ENCODE peak calls at places on chromosome 1, in eight cellular contexts. F is brain microvascular endothelial cell, C is thyroid gland, P is fibroblast of lung, Z is mucosa of descending colon, M is PC-9, U is astrocyte, A is lower lobe of right lung. N is an unnamed sample.

GRCh38 chr1:198258491-198258890 is 101.7 kb downstream of the NEK7 start:
- DNase-seq in M (no peak), Z (no peak), F (no peak), A (no peak), U (peak; percentile 89), P (peak; percentile 68), C (no peak), N (peak; percentile 18)

GRCh38 chr1:242212401-242212800 is 213.5 kb upstream of the MAP1LC3C start:
- DNase-seq in P (no peak), A (no peak), C (no peak), Z (no peak), M (no peak), U (no peak), F (no peak), N (no peak)

GRCh38 chr1:170536924-170537551 is 5.1 kb downstream of the GORAB start:
- DNase-seq in Z (no peak), M (no peak), A (no peak), C (no peak), F (peak; percentile 7), U (no peak), P (no peak), N (no peak)

GRCh38 chr1:51519857-51520699 is 1.0 kb upstream of the EPS15 start:
- DNase-seq in C (no peak), U (peak; percentile 96), Z (peak; percentile 22), M (no peak), P (peak; percentile 55), A (no peak), F (peak; percentile 84), N (no peak)

GRCh38 chr1:202355944-202356553 is 7.5 kb downstream of the PPP1R12B start:
- DNase-seq in Z (no peak), C (no peak), P (no peak), A (no peak), M (peak; percentile 95), F (no peak), U (no peak), N (no peak)

GRCh38 chr1:91160363-91161075 is 138.7 kb upstream of the ZNF644 start:
- DNase-seq in M (no peak), F (no peak), U (no peak), C (peak; percentile 81), P (no peak), A (no peak), Z (peak; percentile 21), N (no peak)

GRCh38 chr1:95086949-95087533 is 14.3 kb upstream of the ALG14 start:
- DNase-seq in P (peak; percentile 94), F (peak; percentile 91), U (peak; percentile 88), Z (no peak), A (no peak), M (peak; percentile 74), C (no peak), N (peak; percentile 65)

GRCh38 chr1:183913556-183913955 is 108.6 kb downstream of the RGL1 start:
- DNase-seq in P (no peak), A (no peak), F (no peak), C (no peak), U (peak; percentile 55), M (no peak), Z (no peak), N (no peak)

GRCh38 chr1:45134468-45134873 is 71.9 kb downstream of the ZSWIM5 start:
- DNase-seq in A (no peak), F (no peak), C (no peak), M (no peak), Z (peak; percentile 23), U (no peak), P (no peak), N (peak; percentile 1)

GRCh38 chr1:223803211-223803610 is 42.5 kb downstream of the TP53BP2 start:
- DNase-seq in A (no peak), Z (no peak), M (no peak), F (no peak), U (no peak), C (peak; percentile 20), P (no peak), N (no peak)

GRCh38 chr1:30407030-30407861 is 316.1 kb downstream of the MATN1 start:
- DNase-seq in M (no peak), F (peak; percentile 6), A (no peak), Z (no peak), C (no peak), P (no peak), U (peak; percentile 41), N (no peak)

GRCh38 chr1:245516178-245516829 is 361.5 kb downstream of the KIF26B start:
- DNase-seq in F (no peak), Z (no peak), C (no peak), P (peak; percentile 83), A (no peak), U (peak; percentile 18), M (no peak), N (no peak)

GRCh38 chr1:151535326-151536271 is 4.5 kb upstream of the TUFT1 start:
- DNase-seq in A (no peak), Z (no peak), C (no peak), F (no peak), M (no peak), U (peak; percentile 37), P (no peak), N (no peak)

GRCh38 chr1:169363046-169363756 is 4.4 kb downstream of the NME7 start:
- DNase-seq in C (no peak), F (peak; percentile 72), A (no peak), M (peak; percentile 77), Z (no peak), U (peak; percentile 96), P (peak; percentile 86), N (peak; percentile 72)

GRCh38 chr1:238115852-238116251 is 225.1 kb upstream of the ZP4 start:
- DNase-seq in A (no peak), M (no peak), C (no peak), P (no peak), F (no peak), U (no peak), Z (no peak), N (no peak)

DNA sequence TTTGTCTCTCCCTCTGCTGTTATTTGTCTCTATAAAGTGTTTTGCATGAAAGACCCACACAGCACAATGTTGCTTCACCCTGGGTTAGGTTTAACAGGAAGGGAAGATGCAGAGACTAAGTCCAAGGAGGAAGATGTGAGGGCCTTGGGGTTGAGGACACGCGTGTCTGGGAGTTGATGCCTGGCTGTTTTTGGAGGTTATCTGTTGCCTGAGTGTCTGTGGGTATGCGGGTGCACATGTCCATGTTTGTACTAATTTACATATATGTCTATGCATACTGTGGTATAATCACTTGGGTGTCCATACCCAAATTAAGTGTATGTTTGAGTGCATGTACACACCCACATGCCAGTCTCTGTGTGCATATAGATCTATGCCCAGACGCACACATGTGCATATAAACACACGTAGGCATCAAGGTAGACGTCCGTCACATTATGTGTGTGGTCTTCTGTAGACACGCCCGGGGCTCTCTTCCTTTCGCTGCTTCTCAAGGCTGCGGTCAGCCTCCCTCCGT is 970 bp upstream of the MAN1C1 start:
- DNase-seq in U (no peak), A (no peak), M (no peak), C (no peak), F (no peak), P (peak; percentile 11), Z (no peak), N (no peak)
- H3K4me3 ChIP-seq in U (peak overlapping the region; percentile 52), A (peak overlapping the region; percentile 63), M (peak overlapping the region; percentile 57), C (peak overlapping the region; percentile 36), F (peak overlapping the region; percentile 49), P (peak overlapping the region; percentile 62), Z (no peak overlapping the region), N (no peak overlapping the region)

DNA sequence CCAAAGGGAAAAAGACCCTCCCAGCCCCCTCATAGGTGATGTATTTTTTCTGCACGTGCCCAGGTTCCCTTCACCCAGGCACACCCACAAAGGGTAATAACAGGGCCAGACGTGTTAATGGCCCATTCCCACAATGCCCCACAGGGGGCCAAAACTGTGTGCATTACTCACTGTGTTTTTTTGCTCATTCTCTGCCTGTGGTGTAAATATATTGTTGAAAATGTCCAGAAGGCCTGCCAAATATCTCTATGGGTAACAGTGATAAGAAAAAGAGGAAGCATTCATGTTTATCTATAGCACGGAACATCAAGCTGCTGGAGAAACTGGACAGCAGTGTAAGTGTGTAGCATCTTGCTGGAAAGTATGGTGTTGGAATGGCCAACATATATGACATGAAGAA is 21.9 kb downstream of the RHEX start:
- DNase-seq in P (no peak), M (no peak), U (no peak), C (no peak), Z (no peak), A (no peak), F (no peak), N (no peak)
- TF ChIP-seq CTCF in P (no peak), M (no peak), U (no peak), C (no peak), Z (no peak), A (no peak), F (peak; percentile 23), N (no peak)

DNA sequence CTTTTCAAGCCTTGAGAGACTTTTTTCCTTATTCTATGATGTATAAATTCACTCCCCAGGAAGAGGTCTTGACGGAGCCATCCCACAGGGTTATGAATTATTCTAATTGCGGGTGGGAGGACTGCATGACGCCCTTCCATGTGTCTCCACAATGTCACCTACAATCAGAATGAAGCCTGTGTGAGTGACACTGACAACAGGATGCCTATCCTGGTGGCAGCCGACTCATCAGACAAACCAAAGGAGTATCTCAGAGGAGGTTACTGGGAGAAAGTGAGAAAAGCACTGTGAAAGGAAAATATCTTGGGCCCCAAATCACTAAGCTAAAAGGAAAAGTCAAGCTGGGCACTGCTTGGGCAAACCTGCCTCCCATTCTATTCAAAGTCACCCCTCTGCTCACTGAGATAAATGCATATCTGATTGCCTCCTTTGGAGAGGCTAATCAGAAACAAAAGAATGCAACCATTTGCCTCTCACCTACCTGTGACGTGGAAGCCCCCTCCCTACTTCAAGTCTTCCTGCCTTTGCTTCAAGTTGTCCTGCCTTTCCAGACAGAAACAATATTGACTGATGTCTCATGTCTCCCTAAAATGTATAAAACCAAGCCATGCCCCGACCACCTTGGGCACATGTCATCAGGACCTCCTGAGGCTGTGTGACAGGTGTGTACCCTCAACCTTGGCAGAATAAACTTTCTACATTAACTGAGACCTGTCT is 98.5 kb downstream of the SMYD2 start:
- DNase-seq in C (no peak), A (no peak), M (no peak), Z (no peak), P (no peak), F (no peak), U (no peak), N (no peak)
- H3K36me3 ChIP-seq in C (peaks cover 15% of the 10 kb centered on the region), A (peaks cover 34% of the 10 kb centered on the region), M (no peaks in the 10 kb centered on the region), Z (no peaks in the 10 kb centered on the region), P (peaks cover 13% of the 10 kb centered on the region), F (peaks cover 54% of the 10 kb centered on the region), U (peaks cover 74% of the 10 kb centered on the region), N (peaks cover 11% of the 10 kb centered on the region)

GRCh38 chr1:8397511-8397910 is 79.6 kb downstream of the SLC45A1 start:
- DNase-seq in M (peak; percentile 45), C (no peak), P (no peak), U (no peak), F (peak; percentile 25), A (no peak), Z (no peak), N (no peak)

GRCh38 chr1:8396912-8397406 is 79.0 kb downstream of the SLC45A1 start:
- DNase-seq in M (peak; percentile 86), F (peak; percentile 99), C (peak; percentile 33), U (peak; percentile 100), A (no peak), Z (no peak), P (peak; percentile 98), N (peak; percentile 92)

GRCh38 chr1:8394456-8395321 is 76.8 kb downstream of the SLC45A1 start:
- DNase-seq in P (peak; percentile 92), F (peak; percentile 94), M (peak; percentile 92), C (no peak), Z (no peak), A (no peak), U (peak; percentile 93), N (no peak)

GRCh38 chr1:8395433-8395866 is 77.5 kb downstream of the SLC45A1 start:
- DNase-seq in M (no peak), C (peak; percentile 32), U (no peak), F (no peak), Z (no peak), P (no peak), A (no peak), N (no peak)

GRCh38 chr1:8396083-8396911 is 78.4 kb downstream of the SLC45A1 start:
- DNase-seq in P (peak; percentile 59), U (peak; percentile 82), F (peak; percentile 49), C (no peak), M (no peak), A (no peak), Z (no peak), N (no peak)
- H3K4me3 ChIP-seq in P (no peak overlapping the region), U (peak overlapping the region; percentile 7), F (no peak overlapping the region), C (no peak overlapping the region), M (no peak overlapping the region), A (no peak overlapping the region), Z (no peak overlapping the region), N (no peak overlapping the region)

N was measured in kidney epithelial cell.